ENCODE peak calls at places on chromosome 3, in ten cellular contexts. E, N, L, B, Q, C, I, A, Y and V are unnamed samples.
A peak's percentile ranks its signal among the peaks of the same experiment; 100 is the strongest.

GRCh38 chr3:182697345-182697919 is 95.9 kb upstream of the ATP11B start:
- DNase-seq in E (no peak), N (no peak), L (no peak), B (no peak), Q (no peak), C (no peak), I (no peak), A (no peak), Y (no peak), V (no peak)

GRCh38 chr3:60294181-60294580 is 957.1 kb downstream of the FHIT start:
- DNase-seq in E (no peak), N (no peak), L (no peak), B (no peak), Q (peak; percentile 74), C (no peak), I (no peak), A (no peak), Y (no peak), V (no peak)

GRCh38 chr3:16618721-16619120 is 13.5 kb upstream of the DAZL start:
- DNase-seq in E (no peak), N (no peak), L (no peak), B (no peak), Q (peak; percentile 72), C (no peak), I (no peak), A (no peak), Y (no peak), V (no peak)

GRCh38 chr3:169661567-169662214 is 1.8 kb downstream of the MECOM start:
- DNase-seq in E (no peak), N (no peak), L (peak; percentile 21), B (peak; percentile 69), Q (peak; percentile 72), C (peak; percentile 50), I (peak; percentile 70), A (no peak), Y (peak; percentile 56), V (peak; percentile 82)

GRCh38 chr3:184486614-184487013 is 75.0 kb upstream of the EPHB3 start:
- DNase-seq in E (no peak), N (no peak), L (no peak), B (no peak), Q (no peak), C (no peak), I (no peak), A (no peak), Y (no peak), V (no peak)

GRCh38 chr3:141393151-141394076 is 25.1 kb downstream of the ZBTB38 start:
- DNase-seq in E (peak; percentile 43), N (peak; percentile 67), L (peak; percentile 45), B (peak; percentile 65), Q (peak; percentile 50), C (no peak), I (no peak), A (no peak), Y (no peak), V (peak; percentile 45)

GRCh38 chr3:150062492-150062891 is 91.8 kb upstream of the PFN2 start:
- DNase-seq in E (no peak), N (no peak), L (no peak), B (no peak), Q (peak; percentile 74), C (no peak), I (no peak), A (no peak), Y (no peak), V (no peak)

GRCh38 chr3:45227946-45228345 is 1.9 kb upstream of the TMEM158 start:
- DNase-seq in E (no peak), N (no peak), L (no peak), B (no peak), Q (no peak), C (no peak), I (no peak), A (no peak), Y (no peak), V (no peak)

GRCh38 chr3:4596596-4596995 is 103.4 kb downstream of the ITPR1 start:
- DNase-seq in E (no peak), N (no peak), L (no peak), B (no peak), Q (no peak), C (no peak), I (no peak), A (no peak), Y (no peak), V (no peak)

GRCh38 chr3:69422751-69423150 is 36.9 kb upstream of the FRMD4B start:
- DNase-seq in E (no peak), N (no peak), L (no peak), B (no peak), Q (peak; percentile 70), C (no peak), I (no peak), A (no peak), Y (no peak), V (no peak)

GRCh38 chr3:161156936-161157335 is 51.8 kb upstream of the B3GALNT1 start:
- DNase-seq in E (no peak), N (no peak), L (no peak), B (no peak), Q (no peak), C (no peak), I (no peak), A (no peak), Y (no peak), V (no peak)

GRCh38 chr3:123028233-123028828 is 768 bp upstream of the SEMA5B start:
- DNase-seq in E (no peak), N (peak; percentile 27), L (peak; percentile 72), B (peak; percentile 46), Q (peak; percentile 86), C (peak; percentile 30), I (no peak), A (no peak), Y (no peak), V (no peak)

GRCh38 chr3:56593455-56594158 is 36.6 kb downstream of the CCDC66 start:
- DNase-seq in E (no peak), N (no peak), L (no peak), B (no peak), Q (no peak), C (no peak), I (no peak), A (no peak), Y (no peak), V (no peak)

GRCh38 chr3:19901918-19902317 is 32.1 kb downstream of the EFHB start:
- DNase-seq in E (no peak), N (no peak), L (no peak), B (peak; percentile 40), Q (peak; percentile 55), C (peak; percentile 41), I (no peak), A (no peak), Y (no peak), V (no peak)

GRCh38 chr3:133506215-133506901 is 67.1 kb upstream of the CDV3 start:
- DNase-seq in E (no peak), N (no peak), L (no peak), B (no peak), Q (no peak), C (no peak), I (no peak), A (peak; percentile 93), Y (no peak), V (no peak)

GRCh38 chr3:126197854-126198584 is 17.6 kb upstream of the ALDH1L1 start:
- DNase-seq in E (peak; percentile 37), N (peak; percentile 70), L (peak; percentile 72), B (peak; percentile 87), Q (peak; percentile 79), C (peak; percentile 84), I (peak; percentile 75), A (no peak), Y (peak; percentile 57), V (no peak)
- H3K9me3 ChIP-seq in E (no peaks in the 10 kb centered on the region), N (no peaks in the 10 kb centered on the region), L (peaks cover 2% of the 10 kb centered on the region), B (peaks cover 18% of the 10 kb centered on the region), Q (no peaks in the 10 kb centered on the region), C (no peaks in the 10 kb centered on the region), I (no peaks in the 10 kb centered on the region), A (no peaks in the 10 kb centered on the region), Y (no peaks in the 10 kb centered on the region), V (no peaks in the 10 kb centered on the region)

GRCh38 chr3:185939721-185940120 is 1.9 kb upstream of the TRA2B start:
- DNase-seq in E (no peak), N (no peak), L (no peak), B (no peak), Q (no peak), C (no peak), I (no peak), A (no peak), Y (no peak), V (no peak)

GRCh38 chr3:185942907-185943306 is 5.1 kb upstream of the TRA2B start:
- DNase-seq in E (no peak), N (no peak), L (no peak), B (no peak), Q (no peak), C (no peak), I (no peak), A (no peak), Y (no peak), V (no peak)

GRCh38 chr3:185940951-185941350 is 3.1 kb upstream of the TRA2B start:
- DNase-seq in E (no peak), N (no peak), L (no peak), B (peak; percentile 99), Q (no peak), C (no peak), I (no peak), A (no peak), Y (no peak), V (no peak)

GRCh38 chr3:185942396-185942795 is 4.6 kb upstream of the TRA2B start:
- DNase-seq in E (no peak), N (no peak), L (no peak), B (no peak), Q (no peak), C (no peak), I (no peak), A (no peak), Y (no peak), V (no peak)

GRCh38 chr3:185943363-185944106 is 5.7 kb upstream of the TRA2B start:
- DNase-seq in E (peak; percentile 92), N (peak; percentile 72), L (peak; percentile 83), B (peak; percentile 86), Q (peak; percentile 84), C (peak; percentile 96), I (peak; percentile 89), A (peak; percentile 51), Y (peak; percentile 89), V (peak; percentile 85)
- H3K27ac ChIP-seq in E (no peak overlapping the region), N (no peak overlapping the region), L (peak overlapping the region; percentile 75), B (no peak overlapping the region), Q (no peak overlapping the region), C (peak overlapping the region; percentile 68), I (peak overlapping the region; percentile 69), A (no peak overlapping the region), Y (peak overlapping the region; percentile 49), V (peak overlapping the region; percentile 59)

GRCh38 chr3:100114413-100115030 is at the start of gene FILIP1L:
- DNase-seq in E (no peak), N (no peak), L (no peak), B (peak; percentile 72), Q (no peak), C (no peak), I (no peak), A (no peak), Y (no peak), V (no peak)
- H3K4me3 ChIP-seq in E (no peak within 1 kb of the TSS), N (no peak within 1 kb of the TSS), L (no peak within 1 kb of the TSS), B (no peak within 1 kb of the TSS), Q (no peak within 1 kb of the TSS), C (no peak within 1 kb of the TSS), I (no peak within 1 kb of the TSS), A (no peak within 1 kb of the TSS), Y (no peak within 1 kb of the TSS), V (no peak within 1 kb of the TSS)

DNA sequence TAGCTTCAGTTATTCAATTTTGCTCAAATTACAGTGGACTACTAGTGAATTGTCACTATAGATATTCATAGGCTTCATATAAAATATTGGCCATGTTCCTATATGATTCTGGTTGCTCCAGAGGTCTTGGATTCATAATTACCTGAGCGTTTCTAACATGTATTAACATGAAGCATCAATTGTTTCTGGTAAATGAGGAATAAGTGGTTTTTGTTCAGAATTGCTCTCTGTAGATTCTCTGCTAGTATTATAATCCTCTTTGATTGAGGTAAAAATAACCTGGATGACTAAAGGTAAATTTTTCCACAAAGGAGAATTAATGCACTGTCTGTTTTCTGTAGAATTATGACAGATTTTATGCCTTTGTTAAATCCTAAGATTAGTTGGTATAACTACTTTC is 258.1 kb upstream of the CNTN6 start:
- DNase-seq in E (no peak), N (no peak), L (no peak), B (no peak), Q (no peak), C (no peak), I (no peak), A (no peak), Y (no peak), V (no peak)
- H3K9me3 ChIP-seq in E (peaks cover 4% of the 10 kb centered on the region), N (no peaks in the 10 kb centered on the region), L (no peaks in the 10 kb centered on the region), B (no peaks in the 10 kb centered on the region), Q (no peaks in the 10 kb centered on the region), C (peaks cover 9% of the 10 kb centered on the region), I (no peaks in the 10 kb centered on the region), A (no peaks in the 10 kb centered on the region), Y (no peaks in the 10 kb centered on the region), V (no peaks in the 10 kb centered on the region)